ENCODE peak calls at places on chromosomes 12 and 14, in ten cellular contexts. N is neuronal stem cell; U is CD4-positive, alpha-beta T cell; T is aorta; Y is uterus; H is H9; B is fibroblast of lung; R is PC-3; P is heart right ventricle; W is PC-9. J is an unnamed sample.
A peak's percentile ranks its signal among the peaks of the same experiment; 100 is the strongest.

GRCh38 chr12:115213538-115213961 is 529.6 kb upstream of the TBX3 start:
- DNase-seq in N (no peak), U (no peak), T (no peak), Y (no peak), H (peak; percentile 53), B (no peak), R (no peak), P (peak; percentile 40), W (no peak), J (no peak)

GRCh38 chr12:101018540-101018939 is 191.5 kb downstream of the SLC5A8 start:
- DNase-seq in N (no peak), U (no peak), T (no peak), Y (no peak), H (no peak), B (peak; percentile 44), R (peak; percentile 89), P (no peak), W (peak; percentile 39), J (no peak)

GRCh38 chr14:91229743-91230200 is 14.7 kb downstream of the GPR68 start:
- DNase-seq in N (no peak), U (peak; percentile 69), T (no peak), Y (no peak), H (no peak), B (no peak), R (peak; percentile 82), P (no peak), W (no peak), J (peak; percentile 40)

GRCh38 chr12:115895247-115895646 is 382.2 kb downstream of the MED13L start:
- DNase-seq in N (no peak), U (no peak), T (no peak), Y (no peak), H (peak; percentile 55), B (no peak), R (peak; percentile 36), P (no peak), W (no peak), J (no peak)

GRCh38 chr14:73250781-73251500 is 13.6 kb downstream of the PAPLN start:
- DNase-seq in N (no peak), U (no peak), T (peak; percentile 74), Y (no peak), H (no peak), B (no peak), R (no peak), P (no peak), W (no peak), J (no peak)

GRCh38 chr12:44296624-44297197 is 460.8 kb downstream of the TMEM117 start:
- DNase-seq in N (no peak), U (no peak), T (no peak), Y (no peak), H (no peak), B (no peak), R (no peak), P (no peak), W (no peak), J (no peak)

GRCh38 chr14:42192659-42193425 is 586.2 kb downstream of the LRFN5 start:
- DNase-seq in N (no peak), U (no peak), T (no peak), Y (no peak), H (no peak), B (peak; percentile 99), R (peak; percentile 98), P (no peak), W (peak; percentile 16), J (no peak)

GRCh38 chr14:89621009-89621421 is 204.0 kb upstream of the FOXN3 start:
- DNase-seq in N (no peak), U (peak; percentile 46), T (no peak), Y (no peak), H (no peak), B (no peak), R (no peak), P (no peak), W (no peak), J (no peak)

GRCh38 chr14:66708262-66708661 is 200.3 kb downstream of the GPHN start:
- DNase-seq in N (no peak), U (no peak), T (no peak), Y (no peak), H (no peak), B (no peak), R (no peak), P (no peak), W (no peak), J (no peak)

GRCh38 chr12:19498099-19498498 is 58.8 kb downstream of the AEBP2 start:
- DNase-seq in N (no peak), U (no peak), T (no peak), Y (no peak), H (no peak), B (no peak), R (no peak), P (no peak), W (no peak), J (no peak)

GRCh38 chr12:34291426-34291901 is 269.2 kb downstream of the ALG10 start:
- DNase-seq in N (no peak), U (no peak), T (peak; percentile 62), Y (peak; percentile 6), H (no peak), B (no peak), R (no peak), P (no peak), W (no peak), J (no peak)
- H3K9me3 ChIP-seq in N (peaks cover 81% of the 10 kb centered on the region), U (peaks cover 3% of the 10 kb centered on the region), T (no peaks in the 10 kb centered on the region), Y (no peaks in the 10 kb centered on the region), H (peaks cover 55% of the 10 kb centered on the region), B (no peaks in the 10 kb centered on the region), R (no peaks in the 10 kb centered on the region), P (no peaks in the 10 kb centered on the region), W (no peaks in the 10 kb centered on the region), J (no peaks in the 10 kb centered on the region)

DNA sequence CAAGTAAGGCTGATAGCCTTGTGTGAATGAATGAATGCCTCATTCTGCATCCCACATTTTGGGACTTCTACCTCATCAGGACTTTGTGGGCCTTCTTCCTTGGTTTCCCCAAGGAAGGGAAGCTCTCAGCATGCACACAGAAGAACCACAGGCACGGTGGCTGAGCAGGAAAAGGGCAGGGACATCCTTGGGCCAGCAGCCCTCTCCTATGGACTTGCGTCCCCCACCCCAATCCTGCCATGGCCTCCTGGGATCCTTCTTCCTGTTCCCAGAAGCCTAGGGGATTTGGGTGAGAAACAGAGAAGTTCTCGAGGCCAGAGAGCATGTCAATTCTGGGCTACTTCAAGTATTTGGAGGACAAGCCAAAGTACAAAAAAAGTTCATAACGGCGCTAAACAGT is 69.7 kb downstream of the LGMN start:
- DNase-seq in N (no peak), U (no peak), T (peak; percentile 55), Y (peak; percentile 2), H (no peak), B (no peak), R (no peak), P (no peak), W (no peak), J (no peak)
- H3K9me3 ChIP-seq in N (no peaks in the 10 kb centered on the region), U (no peaks in the 10 kb centered on the region), T (no peaks in the 10 kb centered on the region), Y (no peaks in the 10 kb centered on the region), H (no peaks in the 10 kb centered on the region), B (no peaks in the 10 kb centered on the region), R (no peaks in the 10 kb centered on the region), P (no peaks in the 10 kb centered on the region), W (no peaks in the 10 kb centered on the region), J (no peaks in the 10 kb centered on the region)

GRCh38 chr14:29782041-29782440 is 145.6 kb downstream of the PRKD1 start:
- DNase-seq in N (no peak), U (no peak), T (no peak), Y (no peak), H (no peak), B (no peak), R (no peak), P (no peak), W (no peak), J (no peak)

GRCh38 chr14:29788093-29788492 is 139.6 kb downstream of the PRKD1 start:
- DNase-seq in N (no peak), U (no peak), T (no peak), Y (no peak), H (no peak), B (no peak), R (no peak), P (no peak), W (no peak), J (no peak)

GRCh38 chr14:29789475-29789874 is 138.2 kb downstream of the PRKD1 start:
- DNase-seq in N (no peak), U (no peak), T (no peak), Y (no peak), H (no peak), B (no peak), R (no peak), P (no peak), W (no peak), J (no peak)

DNA sequence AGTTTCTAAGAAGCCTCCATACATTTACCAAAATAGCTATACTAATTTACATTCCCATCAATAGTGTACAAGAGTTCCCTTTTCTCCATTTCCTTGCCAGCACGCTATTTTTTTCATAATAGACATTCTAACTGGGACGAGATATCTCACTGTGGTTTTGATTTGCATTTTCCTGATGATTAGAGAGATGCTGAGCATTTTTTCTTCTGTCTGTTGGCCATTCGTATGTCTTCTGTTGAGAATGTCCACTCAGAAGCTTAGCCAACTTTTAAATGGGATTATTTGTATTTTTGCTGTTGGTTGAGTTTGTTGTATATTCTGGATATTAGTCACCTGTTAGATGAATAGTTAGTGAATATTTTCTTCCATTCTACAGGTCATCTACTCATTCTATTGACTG is 144.1 kb downstream of the PRKD1 start:
- DNase-seq in N (no peak), U (no peak), T (no peak), Y (no peak), H (no peak), B (no peak), R (no peak), P (no peak), W (no peak), J (no peak)
- H3K9me3 ChIP-seq in N (no peaks in the 10 kb centered on the region), U (no peaks in the 10 kb centered on the region), T (peaks cover 1% of the 10 kb centered on the region), Y (no peaks in the 10 kb centered on the region), H (no peaks in the 10 kb centered on the region), B (no peaks in the 10 kb centered on the region), R (no peaks in the 10 kb centered on the region), P (no peaks in the 10 kb centered on the region), W (no peaks in the 10 kb centered on the region), J (no peaks in the 10 kb centered on the region)

GRCh38 chr14:29798776-29799175 is 128.9 kb downstream of the PRKD1 start:
- DNase-seq in N (no peak), U (no peak), T (no peak), Y (no peak), H (no peak), B (no peak), R (no peak), P (no peak), W (no peak), J (no peak)

GRCh38 chr14:29800961-29801360 is 126.7 kb downstream of the PRKD1 start:
- DNase-seq in N (no peak), U (no peak), T (no peak), Y (no peak), H (no peak), B (no peak), R (no peak), P (no peak), W (no peak), J (no peak)

GRCh38 chr14:29796853-29797252 is 130.8 kb downstream of the PRKD1 start:
- DNase-seq in N (no peak), U (no peak), T (no peak), Y (no peak), H (no peak), B (no peak), R (no peak), P (no peak), W (no peak), J (no peak)

GRCh38 chr14:29799718-29800117 is 127.9 kb downstream of the PRKD1 start:
- DNase-seq in N (no peak), U (no peak), T (no peak), Y (no peak), H (no peak), B (peak; percentile 28), R (no peak), P (no peak), W (no peak), J (no peak)

GRCh38 chr14:29798078-29798477 is 129.6 kb downstream of the PRKD1 start:
- DNase-seq in N (no peak), U (no peak), T (no peak), Y (no peak), H (no peak), B (no peak), R (no peak), P (no peak), W (no peak), J (no peak)
- H3K9me3 ChIP-seq in N (no peaks in the 10 kb centered on the region), U (no peaks in the 10 kb centered on the region), T (no peaks in the 10 kb centered on the region), Y (no peaks in the 10 kb centered on the region), H (no peaks in the 10 kb centered on the region), B (no peaks in the 10 kb centered on the region), R (no peaks in the 10 kb centered on the region), P (no peaks in the 10 kb centered on the region), W (no peaks in the 10 kb centered on the region), J (no peaks in the 10 kb centered on the region)